ENCODE peak calls at places on chromosome 21, in eight cellular contexts. One of them, this sample, is unnamed.

GRCh38 chr21:42521384-42521783 is 7.7 kb downstream of the SLC37A1 start:
- DNase-seq in neural crest cell: no peak
- DNase-seq in sciatic nerve: peak; percentile 5
- DNase-seq in NB4: no peak
- DNase-seq in left cardiac atrium: no peak
- DNase-seq in anterior cingulate cortex: no peak
- DNase-seq in A172: no peak
- DNase-seq in lung microvascular endothelial cell: no peak
- DNase-seq in this sample: no peak

GRCh38 chr21:29288239-29288638 is 10.5 kb upstream of the BACH1 start:
- DNase-seq in neural crest cell: no peak
- DNase-seq in left cardiac atrium: no peak
- DNase-seq in sciatic nerve: no peak
- DNase-seq in lung microvascular endothelial cell: no peak
- DNase-seq in NB4: no peak
- DNase-seq in A172: no peak
- DNase-seq in anterior cingulate cortex: no peak
- DNase-seq in this sample: no peak

GRCh38 chr21:34983680-34984086 is 65.4 kb downstream of the RUNX1 start:
- DNase-seq in NB4: peak; percentile 84
- DNase-seq in sciatic nerve: no peak
- DNase-seq in A172: peak; percentile 89
- DNase-seq in left cardiac atrium: no peak
- DNase-seq in anterior cingulate cortex: no peak
- DNase-seq in lung microvascular endothelial cell: peak; percentile 54
- DNase-seq in neural crest cell: no peak
- DNase-seq in this sample: no peak

GRCh38 chr21:35540950-35541632 is 492.0 kb upstream of the RUNX1 start:
- DNase-seq in A172: peak; percentile 16
- DNase-seq in NB4: no peak
- DNase-seq in anterior cingulate cortex: no peak
- DNase-seq in left cardiac atrium: no peak
- DNase-seq in lung microvascular endothelial cell: no peak
- DNase-seq in neural crest cell: no peak
- DNase-seq in sciatic nerve: no peak
- DNase-seq in this sample: no peak

GRCh38 chr21:42790520-42790919 is 88.8 kb downstream of the WDR4 start:
- DNase-seq in NB4: no peak
- DNase-seq in anterior cingulate cortex: no peak
- DNase-seq in A172: no peak
- DNase-seq in sciatic nerve: peak; percentile 15
- DNase-seq in left cardiac atrium: no peak
- DNase-seq in neural crest cell: no peak
- DNase-seq in lung microvascular endothelial cell: no peak
- DNase-seq in this sample: no peak

GRCh38 chr21:17402885-17403477 is 109.9 kb upstream of the CXADR start:
- DNase-seq in NB4: peak; percentile 11
- DNase-seq in neural crest cell: no peak
- DNase-seq in A172: no peak
- DNase-seq in sciatic nerve: no peak
- DNase-seq in anterior cingulate cortex: no peak
- DNase-seq in lung microvascular endothelial cell: no peak
- DNase-seq in left cardiac atrium: no peak
- DNase-seq in this sample: no peak

GRCh38 chr21:17679002-17679600 is 66.4 kb upstream of the BTG3 start:
- DNase-seq in lung microvascular endothelial cell: peak; percentile 77
- DNase-seq in neural crest cell: no peak
- DNase-seq in NB4: peak; percentile 63
- DNase-seq in A172: peak; percentile 78
- DNase-seq in sciatic nerve: no peak
- DNase-seq in anterior cingulate cortex: no peak
- DNase-seq in left cardiac atrium: no peak
- DNase-seq in this sample: no peak

GRCh38 chr21:39004776-39005605 is 178.3 kb downstream of the PSMG1 start:
- DNase-seq in lung microvascular endothelial cell: peak; percentile 73
- DNase-seq in NB4: peak; percentile 82
- DNase-seq in A172: no peak
- DNase-seq in anterior cingulate cortex: peak; percentile 32
- DNase-seq in left cardiac atrium: peak; percentile 74
- DNase-seq in neural crest cell: no peak
- DNase-seq in sciatic nerve: no peak
- DNase-seq in this sample: no peak

GRCh38 chr21:36330904-36331303 is 10.9 kb downstream of the MORC3 start:
- DNase-seq in neural crest cell: peak; percentile 13
- DNase-seq in A172: peak; percentile 79
- DNase-seq in left cardiac atrium: peak; percentile 44
- DNase-seq in anterior cingulate cortex: no peak
- DNase-seq in NB4: peak; percentile 70
- DNase-seq in lung microvascular endothelial cell: peak; percentile 65
- DNase-seq in sciatic nerve: no peak
- DNase-seq in this sample: no peak

GRCh38 chr21:26405071-26405470 is 168.0 kb downstream of the CYYR1 start:
- DNase-seq in sciatic nerve: no peak
- DNase-seq in NB4: no peak
- DNase-seq in left cardiac atrium: no peak
- DNase-seq in lung microvascular endothelial cell: peak; percentile 15
- DNase-seq in A172: peak; percentile 35
- DNase-seq in anterior cingulate cortex: no peak
- DNase-seq in neural crest cell: no peak
- DNase-seq in this sample: no peak

GRCh38 chr21:45607021-45607921 is 36.3 kb upstream of the PCBP3 start:
- DNase-seq in lung microvascular endothelial cell: peak; percentile 48
- DNase-seq in sciatic nerve: peak; percentile 22
- DNase-seq in anterior cingulate cortex: no peak
- DNase-seq in NB4: no peak
- DNase-seq in A172: peak; percentile 94
- DNase-seq in neural crest cell: no peak
- DNase-seq in left cardiac atrium: no peak
- DNase-seq in this sample: no peak

GRCh38 chr21:27674037-27674436 is 707.1 kb upstream of the ADAMTS5 start:
- DNase-seq in NB4: no peak
- DNase-seq in anterior cingulate cortex: no peak
- DNase-seq in lung microvascular endothelial cell: no peak
- DNase-seq in neural crest cell: no peak
- DNase-seq in left cardiac atrium: no peak
- DNase-seq in A172: no peak
- DNase-seq in sciatic nerve: no peak
- DNase-seq in this sample: no peak

GRCh38 chr21:42336065-42336464 is 14.7 kb downstream of the TFF2 start:
- DNase-seq in anterior cingulate cortex: no peak
- DNase-seq in NB4: no peak
- DNase-seq in sciatic nerve: no peak
- DNase-seq in lung microvascular endothelial cell: no peak
- DNase-seq in A172: peak; percentile 22
- DNase-seq in left cardiac atrium: no peak
- DNase-seq in neural crest cell: no peak
- DNase-seq in this sample: no peak

GRCh38 chr21:32336711-32337110 is 38.1 kb downstream of the MRAP start:
- DNase-seq in sciatic nerve: no peak
- DNase-seq in A172: peak; percentile 47
- DNase-seq in NB4: no peak
- DNase-seq in left cardiac atrium: no peak
- DNase-seq in neural crest cell: no peak
- DNase-seq in lung microvascular endothelial cell: peak; percentile 56
- DNase-seq in anterior cingulate cortex: peak; percentile 15
- DNase-seq in this sample: no peak

GRCh38 chr21:17900281-17900989 is 81.3 kb upstream of the C21orf91 start:
- DNase-seq in sciatic nerve: no peak
- DNase-seq in A172: no peak
- DNase-seq in left cardiac atrium: peak; percentile 27
- DNase-seq in NB4: no peak
- DNase-seq in lung microvascular endothelial cell: no peak
- DNase-seq in anterior cingulate cortex: no peak
- DNase-seq in neural crest cell: no peak
- DNase-seq in this sample: no peak

GRCh38 chr21:41706263-41706639 is 60.6 kb downstream of the RIPK4 start:
- DNase-seq in anterior cingulate cortex: no peak
- DNase-seq in sciatic nerve: no peak
- DNase-seq in lung microvascular endothelial cell: no peak
- DNase-seq in left cardiac atrium: no peak
- DNase-seq in neural crest cell: no peak
- DNase-seq in A172: no peak
- DNase-seq in NB4: no peak
- DNase-seq in this sample: no peak

GRCh38 chr21:34715985-34716596 is 47.3 kb downstream of the CLIC6 start:
- DNase-seq in lung microvascular endothelial cell: no peak
- DNase-seq in sciatic nerve: no peak
- DNase-seq in A172: no peak
- DNase-seq in NB4: no peak
- DNase-seq in neural crest cell: no peak
- DNase-seq in left cardiac atrium: no peak
- DNase-seq in anterior cingulate cortex: no peak
- DNase-seq in this sample: no peak

GRCh38 chr21:29017639-29018237 is 1.4 kb downstream of the RWDD2B start:
- DNase-seq in A172: no peak
- DNase-seq in left cardiac atrium: no peak
- DNase-seq in NB4: peak; percentile 42
- DNase-seq in neural crest cell: no peak
- DNase-seq in lung microvascular endothelial cell: peak; percentile 10
- DNase-seq in sciatic nerve: no peak
- DNase-seq in anterior cingulate cortex: no peak
- DNase-seq in this sample: no peak

GRCh38 chr21:44434568-44434925 is 20.8 kb upstream of the LRRC3 start:
- DNase-seq in left cardiac atrium: no peak
- DNase-seq in sciatic nerve: no peak
- DNase-seq in neural crest cell: no peak
- DNase-seq in NB4: no peak
- DNase-seq in lung microvascular endothelial cell: no peak
- DNase-seq in anterior cingulate cortex: no peak
- DNase-seq in A172: no peak
- DNase-seq in this sample: no peak

GRCh38 chr21:44298301-44298700 is 1.6 kb upstream of the PFKL start:
- DNase-seq in neural crest cell: no peak
- DNase-seq in A172: no peak
- DNase-seq in NB4: no peak
- DNase-seq in left cardiac atrium: no peak
- DNase-seq in lung microvascular endothelial cell: no peak
- DNase-seq in sciatic nerve: no peak
- DNase-seq in anterior cingulate cortex: no peak
- DNase-seq in this sample: no peak

GRCh38 chr21:44878053-44878982 is 4.8 kb upstream of the PTTG1IP start:
- DNase-seq in neural crest cell: no peak
- DNase-seq in sciatic nerve: no peak
- DNase-seq in anterior cingulate cortex: no peak
- DNase-seq in NB4: peak; percentile 85
- DNase-seq in lung microvascular endothelial cell: peak; percentile 52
- DNase-seq in A172: peak; percentile 59
- DNase-seq in left cardiac atrium: no peak
- DNase-seq in this sample: no peak

GRCh38 chr21:45032977-45033705 is 41.2 kb upstream of the ADARB1 start:
- DNase-seq in sciatic nerve: peak; percentile 62
- DNase-seq in anterior cingulate cortex: no peak
- DNase-seq in lung microvascular endothelial cell: no peak
- DNase-seq in A172: no peak
- DNase-seq in neural crest cell: no peak
- DNase-seq in NB4: peak; percentile 25
- DNase-seq in left cardiac atrium: no peak
- DNase-seq in this sample: no peak

GRCh38 chr21:18711662-18712061 is 308.1 kb upstream of the TMPRSS15 start:
- DNase-seq in anterior cingulate cortex: no peak
- DNase-seq in left cardiac atrium: no peak
- DNase-seq in sciatic nerve: no peak
- DNase-seq in lung microvascular endothelial cell: no peak
- DNase-seq in neural crest cell: no peak
- DNase-seq in NB4: no peak
- DNase-seq in A172: no peak
- DNase-seq in this sample: no peak

GRCh38 chr21:34351786-34352241 is 12.0 kb upstream of the KCNE2 start:
- DNase-seq in anterior cingulate cortex: peak; percentile 14
- DNase-seq in left cardiac atrium: peak; percentile 35
- DNase-seq in lung microvascular endothelial cell: peak; percentile 36
- DNase-seq in A172: peak; percentile 64
- DNase-seq in NB4: peak; percentile 69
- DNase-seq in neural crest cell: peak; percentile 37
- DNase-seq in sciatic nerve: no peak
- DNase-seq in this sample: no peak

GRCh38 chr21:33640697-33641338 is 723 bp downstream of the CRYZL1 start:
- DNase-seq in lung microvascular endothelial cell: peak; percentile 49
- DNase-seq in NB4: no peak
- DNase-seq in anterior cingulate cortex: peak; percentile 40
- DNase-seq in sciatic nerve: no peak
- DNase-seq in left cardiac atrium: no peak
- DNase-seq in neural crest cell: no peak
- DNase-seq in A172: peak; percentile 35
- DNase-seq in this sample: no peak

GRCh38 chr21:34278451-34278850 is 85.4 kb upstream of the KCNE2 start:
- DNase-seq in A172: no peak
- DNase-seq in left cardiac atrium: no peak
- DNase-seq in NB4: no peak
- DNase-seq in lung microvascular endothelial cell: no peak
- DNase-seq in neural crest cell: no peak
- DNase-seq in anterior cingulate cortex: no peak
- DNase-seq in sciatic nerve: no peak
- DNase-seq in this sample: no peak

GRCh38 chr21:46035809-46036695 is 54.5 kb downstream of the COL6A1 start:
- DNase-seq in lung microvascular endothelial cell: no peak
- DNase-seq in NB4: no peak
- DNase-seq in neural crest cell: no peak
- DNase-seq in A172: no peak
- DNase-seq in anterior cingulate cortex: no peak
- DNase-seq in sciatic nerve: peak; percentile 75
- DNase-seq in left cardiac atrium: peak; percentile 77
- DNase-seq in this sample: no peak

This sample was measured in RWPE2.